ENCODE peak calls at places on chromosomes 16 and 17, in eight cellular contexts. P is T-helper 2 cell; F is Kasumi-1; L is psoas muscle; Y is A549; B is RWPE1; T is activated CD4-positive, alpha-beta memory T cell treated with anti-CD3 and anti-CD28 coated beads, Interleukin-2, amount 10 ng/mL, durations not matched to agents 7 days and 5 days; J is fibroblast of pulmonary artery. O is an unnamed sample.

GRCh38 chr17:4006745-4007211 is 42.5 kb upstream of the ATP2A3 start:
- DNase-seq in P (no peak), F (no peak), L (no peak), Y (no peak), B (no peak), T (no peak), J (no peak), O (no peak)

GRCh38 chr17:43226393-43226792 is 2.0 kb downstream of the CCDC200 start:
- DNase-seq in P (no peak), F (no peak), L (no peak), Y (no peak), B (no peak), T (no peak), J (no peak), O (no peak)

GRCh38 chr16:80583466-80583865 is 42.7 kb downstream of the DYNLRB2 start:
- DNase-seq in P (peak), F (no peak), L (no peak), Y (no peak), B (no peak), T (peak), J (peak), O (no peak)

GRCh38 chr17:30964878-30965277 is 6.0 kb upstream of the RNF135 start:
- DNase-seq in P (no peak), F (no peak), L (peak), Y (no peak), B (no peak), T (no peak), J (peak), O (no peak)

GRCh38 chr16:29719063-29719462 is 26.7 kb downstream of the C16orf54 start:
- DNase-seq in P (no peak), F (no peak), L (no peak), Y (no peak), B (no peak), T (no peak), J (no peak), O (no peak)

GRCh38 chr17:61283043-61283442 is 116.6 kb upstream of the TBX2 start:
- DNase-seq in P (no peak), F (no peak), L (no peak), Y (no peak), B (no peak), T (no peak), J (no peak), O (no peak)

GRCh38 chr16:74309789-74310781 is 13.5 kb downstream of the PSMD7 start:
- DNase-seq in P (no peak), F (peak), L (no peak), Y (peak), B (peak), T (peak), J (peak), O (no peak)

GRCh38 chr17:57565119-57565635 is 179.9 kb downstream of the CCDC182 start:
- DNase-seq in P (no peak), F (no peak), L (no peak), Y (no peak), B (no peak), T (no peak), J (no peak), O (no peak)

GRCh38 chr16:11665071-11665491 is 3.2 kb upstream of the SNN start:
- DNase-seq in P (no peak), F (no peak), L (no peak), Y (no peak), B (no peak), T (peak), J (no peak), O (no peak)

GRCh38 chr17:17778308-17779014 is 58.3 kb downstream of the SREBF1 start:
- DNase-seq in P (no peak), F (no peak), L (peak), Y (no peak), B (no peak), T (no peak), J (peak), O (no peak)